ENCODE peak calls at places on chromosomes 11 and 22, in seven cellular contexts. N, V, T, O, W, D and Y are unnamed samples.

GRCh38 chr11:2549080-2549479 is 104.3 kb downstream of the KCNQ1 start:
- DNase-seq in N (no peak), V (no peak), T (no peak), O (no peak), W (no peak), D (no peak), Y (no peak)

GRCh38 chr11:78850078-78850477 is 275.4 kb upstream of the NARS2 start:
- DNase-seq in N (no peak), V (no peak), T (no peak), O (no peak), W (no peak), D (no peak), Y (no peak)

GRCh38 chr11:83284501-83285051 is 1.6 kb downstream of the CCDC90B start:
- DNase-seq in N (peak; percentile 1), V (no peak), T (no peak), O (no peak), W (no peak), D (no peak), Y (no peak)

GRCh38 chr22:43090130-43090789 is 1.1 kb upstream of the TTLL1 start:
- DNase-seq in N (peak; percentile 49), V (no peak), T (peak; percentile 43), O (peak; percentile 14), W (peak; percentile 60), D (peak; percentile 35), Y (peak; percentile 89)

GRCh38 chr11:84398017-84398626 is 1112.0 kb upstream of the CCDC90B start:
- DNase-seq in N (no peak), V (no peak), T (peak; percentile 33), O (no peak), W (no peak), D (no peak), Y (peak; percentile 4)

GRCh38 chr11:2528301-2529050 is 83.7 kb downstream of the KCNQ1 start:
- DNase-seq in N (no peak), V (no peak), T (no peak), O (no peak), W (no peak), D (no peak), Y (no peak)

GRCh38 chr11:110317516-110317932 is 21.1 kb upstream of the RDX start:
- DNase-seq in N (no peak), V (no peak), T (no peak), O (no peak), W (no peak), D (no peak), Y (peak; percentile 33)

GRCh38 chr11:117815262-117815803 is 9.2 kb downstream of the FXYD2 start:
- DNase-seq in N (peak; percentile 74), V (no peak), T (no peak), O (peak; percentile 33), W (no peak), D (no peak), Y (no peak)

GRCh38 chr11:2694995-2695939 is 4.5 kb downstream of the KCNQ1OT1 start:
- DNase-seq in N (no peak), V (no peak), T (no peak), O (no peak), W (no peak), D (no peak), Y (no peak)

GRCh38 chr22:23261900-23262450 is 81.7 kb downstream of the BCR start:
- DNase-seq in N (no peak), V (no peak), T (no peak), O (no peak), W (no peak), D (no peak), Y (no peak)

GRCh38 chr11:71366076-71366475 is 82.1 kb downstream of the DHCR7 start:
- DNase-seq in N (no peak), V (no peak), T (no peak), O (no peak), W (no peak), D (no peak), Y (no peak)

GRCh38 chr11:8828055-8828454 is 82.9 kb upstream of the AKIP1 start:
- DNase-seq in N (no peak), V (no peak), T (no peak), O (no peak), W (no peak), D (no peak), Y (no peak)

GRCh38 chr11:101912823-101913284 is 2.0 kb upstream of the CEP126 start:
- DNase-seq in N (no peak), V (no peak), T (no peak), O (no peak), W (no peak), D (no peak), Y (no peak)

GRCh38 chr11:6705905-6706535 is 22.9 kb upstream of the MRPL17 start:
- DNase-seq in N (peak; percentile 46), V (peak; percentile 65), T (peak; percentile 26), O (peak; percentile 10), W (peak; percentile 47), D (peak; percentile 7), Y (peak; percentile 21)

GRCh38 chr11:367956-368413 is 1.3 kb upstream of the B4GALNT4 start:
- DNase-seq in N (no peak), V (no peak), T (no peak), O (no peak), W (no peak), D (no peak), Y (no peak)

GRCh38 chr11:2651826-2652237 is 48.0 kb downstream of the KCNQ1OT1 start:
- DNase-seq in N (no peak), V (no peak), T (no peak), O (no peak), W (no peak), D (no peak), Y (no peak)

GRCh38 chr11:117606211-117606610 is 190.8 kb downstream of the DSCAML1 start:
- DNase-seq in N (no peak), V (no peak), T (no peak), O (no peak), W (no peak), D (no peak), Y (no peak)

GRCh38 chr11:117179048-117179999 is 781 bp downstream of the SIDT2 start:
- DNase-seq in N (no peak), V (peak; percentile 65), T (no peak), O (peak; percentile 21), W (peak; percentile 58), D (no peak), Y (peak; percentile 17)

GRCh38 chr11:26715133-26715532 is 6.7 kb downstream of the SLC5A12 start:
- DNase-seq in N (no peak), V (no peak), T (no peak), O (no peak), W (no peak), D (no peak), Y (peak; percentile 6)

GRCh38 chr11:3021125-3021524 is 29.0 kb upstream of the NAP1L4 start:
- DNase-seq in N (peak; percentile 56), V (peak; percentile 32), T (peak; percentile 17), O (no peak), W (peak; percentile 44), D (peak; percentile 24), Y (peak; percentile 54)

GRCh38 chr11:27291302-27291889 is 71.6 kb downstream of the CCDC34 start:
- DNase-seq in N (no peak), V (peak; percentile 16), T (no peak), O (no peak), W (peak; percentile 76), D (no peak), Y (peak; percentile 62)

GRCh38 chr22:37127350-37127878 is 17.9 kb upstream of the TMPRSS6 start:
- DNase-seq in N (no peak), V (no peak), T (no peak), O (no peak), W (no peak), D (no peak), Y (no peak)

GRCh38 chr22:44046485-44047141 is 22.5 kb downstream of the PARVB start:
- DNase-seq in N (no peak), V (no peak), T (no peak), O (no peak), W (no peak), D (no peak), Y (no peak)

GRCh38 chr22:49208768-49209252 is 618.9 kb downstream of the BRD1 start:
- DNase-seq in N (no peak), V (peak; percentile 85), T (no peak), O (no peak), W (no peak), D (no peak), Y (no peak)

GRCh38 chr11:128575956-128576340 is 11.4 kb downstream of the ETS1 start:
- DNase-seq in N (no peak), V (no peak), T (no peak), O (no peak), W (no peak), D (no peak), Y (no peak)

GRCh38 chr11:27717377-27717776 is 17.1 kb upstream of the BDNF start:
- DNase-seq in N (no peak), V (no peak), T (no peak), O (no peak), W (no peak), D (no peak), Y (no peak)

GRCh38 chr11:20483931-20484330 is 96.4 kb downstream of the PRMT3 start:
- DNase-seq in N (no peak), V (no peak), T (no peak), O (no peak), W (no peak), D (no peak), Y (peak; percentile 69)

GRCh38 chr11:127789887-127790286 is 789.3 kb upstream of the KIRREL3 start:
- DNase-seq in N (no peak), V (peak; percentile 32), T (no peak), O (no peak), W (peak; percentile 33), D (no peak), Y (peak; percentile 7)

GRCh38 chr11:69922015-69922595 is 102.9 kb upstream of the FGF3 start:
- DNase-seq in N (no peak), V (no peak), T (no peak), O (no peak), W (no peak), D (no peak), Y (no peak)